ENCODE peak calls at places on chromosomes 13 and 19, in ten cellular contexts. One of them, this sample, is unnamed.
A peak's percentile ranks its signal among the peaks of the same experiment; 100 is the strongest.

GRCh38 chr19:5143471-5144411 is 174.8 kb downstream of the KDM4B start:
- DNase-seq in foreskin fibroblast: no peak
- DNase-seq in HT1080: no peak
- DNase-seq in stimulated activated CD4-positive, alpha-beta T cell treated with anti-CD3 and anti-CD28 coated beads, Interleukin-4, amount 100 ng/mL, for 24 hours: no peak
- DNase-seq in stimulated activated naive CD8-positive, alpha-beta T cell treated with anti-CD3 and anti-CD28 coated beads, Interleukin-15, Interleukin-2, amounts not matched to agents 100 U/mL and 50 U/mL, for 24 hours: peak; percentile 39
- DNase-seq in substantia nigra: no peak
- DNase-seq in hepatocyte: no peak
- DNase-seq in putamen: no peak
- DNase-seq in heart right ventricle: peak; percentile 10
- DNase-seq in activated CD4-positive, CD25-positive, alpha-beta regulatory T cell: no peak
- DNase-seq in this sample: no peak

GRCh38 chr19:32862741-32863140 is 6.8 kb downstream of the SLC7A9 start:
- DNase-seq in foreskin fibroblast: no peak
- DNase-seq in HT1080: no peak
- DNase-seq in stimulated activated CD4-positive, alpha-beta T cell treated with anti-CD3 and anti-CD28 coated beads, Interleukin-4, amount 100 ng/mL, for 24 hours: no peak
- DNase-seq in stimulated activated naive CD8-positive, alpha-beta T cell treated with anti-CD3 and anti-CD28 coated beads, Interleukin-15, Interleukin-2, amounts not matched to agents 100 U/mL and 50 U/mL, for 24 hours: no peak
- DNase-seq in substantia nigra: no peak
- DNase-seq in hepatocyte: no peak
- DNase-seq in putamen: no peak
- DNase-seq in heart right ventricle: no peak
- DNase-seq in activated CD4-positive, CD25-positive, alpha-beta regulatory T cell: no peak
- DNase-seq in this sample: no peak

GRCh38 chr19:19042732-19043274 is 9.4 kb downstream of the ARMC6 start:
- DNase-seq in foreskin fibroblast: no peak
- DNase-seq in HT1080: no peak
- DNase-seq in stimulated activated CD4-positive, alpha-beta T cell treated with anti-CD3 and anti-CD28 coated beads, Interleukin-4, amount 100 ng/mL, for 24 hours: no peak
- DNase-seq in stimulated activated naive CD8-positive, alpha-beta T cell treated with anti-CD3 and anti-CD28 coated beads, Interleukin-15, Interleukin-2, amounts not matched to agents 100 U/mL and 50 U/mL, for 24 hours: no peak
- DNase-seq in substantia nigra: no peak
- DNase-seq in hepatocyte: no peak
- DNase-seq in putamen: no peak
- DNase-seq in heart right ventricle: no peak
- DNase-seq in activated CD4-positive, CD25-positive, alpha-beta regulatory T cell: no peak
- DNase-seq in this sample: no peak

GRCh38 chr13:73174521-73175010 is 115.8 kb downstream of the KLF5 start:
- DNase-seq in foreskin fibroblast: no peak
- DNase-seq in HT1080: no peak
- DNase-seq in stimulated activated CD4-positive, alpha-beta T cell treated with anti-CD3 and anti-CD28 coated beads, Interleukin-4, amount 100 ng/mL, for 24 hours: no peak
- DNase-seq in stimulated activated naive CD8-positive, alpha-beta T cell treated with anti-CD3 and anti-CD28 coated beads, Interleukin-15, Interleukin-2, amounts not matched to agents 100 U/mL and 50 U/mL, for 24 hours: no peak
- DNase-seq in substantia nigra: no peak
- DNase-seq in hepatocyte: no peak
- DNase-seq in putamen: no peak
- DNase-seq in heart right ventricle: no peak
- DNase-seq in activated CD4-positive, CD25-positive, alpha-beta regulatory T cell: no peak
- DNase-seq in this sample: no peak

GRCh38 chr13:74151859-74152258 is 17.7 kb upstream of the KLF12 start:
- DNase-seq in foreskin fibroblast: no peak
- DNase-seq in HT1080: no peak
- DNase-seq in stimulated activated CD4-positive, alpha-beta T cell treated with anti-CD3 and anti-CD28 coated beads, Interleukin-4, amount 100 ng/mL, for 24 hours: no peak
- DNase-seq in stimulated activated naive CD8-positive, alpha-beta T cell treated with anti-CD3 and anti-CD28 coated beads, Interleukin-15, Interleukin-2, amounts not matched to agents 100 U/mL and 50 U/mL, for 24 hours: no peak
- DNase-seq in substantia nigra: no peak
- DNase-seq in hepatocyte: no peak
- DNase-seq in putamen: no peak
- DNase-seq in heart right ventricle: no peak
- DNase-seq in activated CD4-positive, CD25-positive, alpha-beta regulatory T cell: no peak
- DNase-seq in this sample: no peak

GRCh38 chr13:47433461-47434005 is 536.7 kb upstream of the HTR2A start:
- DNase-seq in foreskin fibroblast: no peak
- DNase-seq in HT1080: peak; percentile 26
- DNase-seq in stimulated activated CD4-positive, alpha-beta T cell treated with anti-CD3 and anti-CD28 coated beads, Interleukin-4, amount 100 ng/mL, for 24 hours: no peak
- DNase-seq in stimulated activated naive CD8-positive, alpha-beta T cell treated with anti-CD3 and anti-CD28 coated beads, Interleukin-15, Interleukin-2, amounts not matched to agents 100 U/mL and 50 U/mL, for 24 hours: no peak
- DNase-seq in substantia nigra: no peak
- DNase-seq in hepatocyte: no peak
- DNase-seq in putamen: no peak
- DNase-seq in heart right ventricle: no peak
- DNase-seq in activated CD4-positive, CD25-positive, alpha-beta regulatory T cell: no peak
- DNase-seq in this sample: no peak

GRCh38 chr13:74681891-74682290 is 547.7 kb upstream of the KLF12 start:
- DNase-seq in foreskin fibroblast: no peak
- DNase-seq in HT1080: no peak
- DNase-seq in stimulated activated CD4-positive, alpha-beta T cell treated with anti-CD3 and anti-CD28 coated beads, Interleukin-4, amount 100 ng/mL, for 24 hours: no peak
- DNase-seq in stimulated activated naive CD8-positive, alpha-beta T cell treated with anti-CD3 and anti-CD28 coated beads, Interleukin-15, Interleukin-2, amounts not matched to agents 100 U/mL and 50 U/mL, for 24 hours: no peak
- DNase-seq in substantia nigra: no peak
- DNase-seq in hepatocyte: no peak
- DNase-seq in putamen: no peak
- DNase-seq in heart right ventricle: no peak
- DNase-seq in activated CD4-positive, CD25-positive, alpha-beta regulatory T cell: no peak
- DNase-seq in this sample: no peak

GRCh38 chr13:78468546-78469060 is 134.7 kb downstream of the POU4F1 start:
- DNase-seq in foreskin fibroblast: no peak
- DNase-seq in HT1080: no peak
- DNase-seq in stimulated activated CD4-positive, alpha-beta T cell treated with anti-CD3 and anti-CD28 coated beads, Interleukin-4, amount 100 ng/mL, for 24 hours: no peak
- DNase-seq in stimulated activated naive CD8-positive, alpha-beta T cell treated with anti-CD3 and anti-CD28 coated beads, Interleukin-15, Interleukin-2, amounts not matched to agents 100 U/mL and 50 U/mL, for 24 hours: no peak
- DNase-seq in substantia nigra: no peak
- DNase-seq in hepatocyte: no peak
- DNase-seq in putamen: peak; percentile 55
- DNase-seq in heart right ventricle: no peak
- DNase-seq in activated CD4-positive, CD25-positive, alpha-beta regulatory T cell: no peak
- DNase-seq in this sample: no peak

GRCh38 chr19:35754365-35755139 is 2.3 kb downstream of the HSPB6 start:
- DNase-seq in foreskin fibroblast: no peak
- DNase-seq in HT1080: no peak
- DNase-seq in stimulated activated CD4-positive, alpha-beta T cell treated with anti-CD3 and anti-CD28 coated beads, Interleukin-4, amount 100 ng/mL, for 24 hours: no peak
- DNase-seq in stimulated activated naive CD8-positive, alpha-beta T cell treated with anti-CD3 and anti-CD28 coated beads, Interleukin-15, Interleukin-2, amounts not matched to agents 100 U/mL and 50 U/mL, for 24 hours: no peak
- DNase-seq in substantia nigra: no peak
- DNase-seq in hepatocyte: no peak
- DNase-seq in putamen: no peak
- DNase-seq in heart right ventricle: no peak
- DNase-seq in activated CD4-positive, CD25-positive, alpha-beta regulatory T cell: no peak
- DNase-seq in this sample: no peak

GRCh38 chr13:99280166-99280565 is 22.0 kb upstream of the GPR18 start:
- DNase-seq in foreskin fibroblast: no peak
- DNase-seq in HT1080: peak; percentile 26
- DNase-seq in stimulated activated CD4-positive, alpha-beta T cell treated with anti-CD3 and anti-CD28 coated beads, Interleukin-4, amount 100 ng/mL, for 24 hours: no peak
- DNase-seq in stimulated activated naive CD8-positive, alpha-beta T cell treated with anti-CD3 and anti-CD28 coated beads, Interleukin-15, Interleukin-2, amounts not matched to agents 100 U/mL and 50 U/mL, for 24 hours: no peak
- DNase-seq in substantia nigra: no peak
- DNase-seq in hepatocyte: no peak
- DNase-seq in putamen: peak; percentile 55
- DNase-seq in heart right ventricle: no peak
- DNase-seq in activated CD4-positive, CD25-positive, alpha-beta regulatory T cell: no peak
- DNase-seq in this sample: no peak

GRCh38 chr19:52170304-52170703 is 1.1 kb downstream of the ZNF836 start:
- DNase-seq in foreskin fibroblast: no peak
- DNase-seq in HT1080: no peak
- DNase-seq in stimulated activated CD4-positive, alpha-beta T cell treated with anti-CD3 and anti-CD28 coated beads, Interleukin-4, amount 100 ng/mL, for 24 hours: no peak
- DNase-seq in stimulated activated naive CD8-positive, alpha-beta T cell treated with anti-CD3 and anti-CD28 coated beads, Interleukin-15, Interleukin-2, amounts not matched to agents 100 U/mL and 50 U/mL, for 24 hours: no peak
- DNase-seq in substantia nigra: no peak
- DNase-seq in hepatocyte: no peak
- DNase-seq in putamen: no peak
- DNase-seq in heart right ventricle: no peak
- DNase-seq in activated CD4-positive, CD25-positive, alpha-beta regulatory T cell: no peak
- DNase-seq in this sample: no peak

GRCh38 chr13:50676602-50677001 is 166.9 kb downstream of the DLEU7 start:
- DNase-seq in foreskin fibroblast: peak; percentile 70
- DNase-seq in HT1080: peak; percentile 71
- DNase-seq in stimulated activated CD4-positive, alpha-beta T cell treated with anti-CD3 and anti-CD28 coated beads, Interleukin-4, amount 100 ng/mL, for 24 hours: no peak
- DNase-seq in stimulated activated naive CD8-positive, alpha-beta T cell treated with anti-CD3 and anti-CD28 coated beads, Interleukin-15, Interleukin-2, amounts not matched to agents 100 U/mL and 50 U/mL, for 24 hours: no peak
- DNase-seq in substantia nigra: no peak
- DNase-seq in hepatocyte: peak; percentile 47
- DNase-seq in putamen: no peak
- DNase-seq in heart right ventricle: no peak
- DNase-seq in activated CD4-positive, CD25-positive, alpha-beta regulatory T cell: no peak
- DNase-seq in this sample: peak; percentile 8

GRCh38 chr13:32302461-32302860 is 12.7 kb downstream of the ZAR1L start:
- DNase-seq in foreskin fibroblast: no peak
- DNase-seq in HT1080: no peak
- DNase-seq in stimulated activated CD4-positive, alpha-beta T cell treated with anti-CD3 and anti-CD28 coated beads, Interleukin-4, amount 100 ng/mL, for 24 hours: no peak
- DNase-seq in stimulated activated naive CD8-positive, alpha-beta T cell treated with anti-CD3 and anti-CD28 coated beads, Interleukin-15, Interleukin-2, amounts not matched to agents 100 U/mL and 50 U/mL, for 24 hours: no peak
- DNase-seq in substantia nigra: no peak
- DNase-seq in hepatocyte: no peak
- DNase-seq in putamen: no peak
- DNase-seq in heart right ventricle: no peak
- DNase-seq in activated CD4-positive, CD25-positive, alpha-beta regulatory T cell: no peak
- DNase-seq in this sample: no peak

GRCh38 chr13:35923347-35923746 is 207.8 kb downstream of the DCLK1 start:
- DNase-seq in foreskin fibroblast: peak; percentile 35
- DNase-seq in HT1080: peak; percentile 92
- DNase-seq in stimulated activated CD4-positive, alpha-beta T cell treated with anti-CD3 and anti-CD28 coated beads, Interleukin-4, amount 100 ng/mL, for 24 hours: no peak
- DNase-seq in stimulated activated naive CD8-positive, alpha-beta T cell treated with anti-CD3 and anti-CD28 coated beads, Interleukin-15, Interleukin-2, amounts not matched to agents 100 U/mL and 50 U/mL, for 24 hours: no peak
- DNase-seq in substantia nigra: no peak
- DNase-seq in hepatocyte: no peak
- DNase-seq in putamen: no peak
- DNase-seq in heart right ventricle: peak; percentile 35
- DNase-seq in activated CD4-positive, CD25-positive, alpha-beta regulatory T cell: no peak
- DNase-seq in this sample: no peak

This sample was measured in erythroblast.